ENCODE peak calls at places on chromosome 20, in eight cellular contexts. P, Y, S, J, U, O, M and X are unnamed samples.
A peak's percentile ranks its signal among the peaks of the same experiment; 100 is the strongest.

GRCh38 chr20:6651561-6651960 is 115.9 kb upstream of the BMP2 start:
- DNase-seq in J (no peak), U (no peak), Y (no peak), O (no peak), P (no peak), S (no peak), M (no peak), X (no peak)

GRCh38 chr20:38473353-38473795 is 731 bp downstream of the RALGAPB start:
- DNase-seq in Y (peak; percentile 32), O (no peak), J (peak; percentile 19), U (peak; percentile 16), M (no peak), P (no peak), S (no peak), X (peak; percentile 21)

GRCh38 chr20:37989601-37990001 is 43.7 kb downstream of the TTI1 start:
- DNase-seq in Y (peak; percentile 37), P (no peak), U (no peak), M (no peak), S (peak; percentile 38), O (no peak), J (peak; percentile 9), X (peak; percentile 76)

GRCh38 chr20:16556299-16556698 is 16.9 kb downstream of the KIF16B start:
- DNase-seq in M (no peak), Y (no peak), O (no peak), J (peak; percentile 76), S (no peak), U (no peak), P (no peak), X (no peak)

GRCh38 chr20:61257596-61257995 is 5.5 kb downstream of the CDH4 start:
- DNase-seq in M (no peak), J (no peak), O (no peak), P (no peak), U (no peak), S (no peak), Y (no peak), X (no peak)

GRCh38 chr20:2859330-2860121 is 13.8 kb upstream of the PTPRA start:
- DNase-seq in O (no peak), U (peak; percentile 31), S (no peak), J (no peak), Y (no peak), P (no peak), M (no peak), X (no peak)

GRCh38 chr20:15316556-15316955 is 979.1 kb upstream of the FLRT3 start:
- DNase-seq in P (no peak), O (no peak), U (no peak), M (no peak), S (no peak), Y (no peak), J (no peak), X (no peak)

GRCh38 chr20:44065401-44066340 is 121.3 kb downstream of the JPH2 start:
- DNase-seq in U (no peak), P (no peak), M (no peak), O (no peak), Y (peak; percentile 1), J (no peak), S (no peak), X (no peak)

GRCh38 chr20:58702859-58703648 is 10.5 kb downstream of the NPEPL1 start:
- DNase-seq in O (no peak), S (peak; percentile 5), P (no peak), Y (no peak), M (no peak), U (no peak), J (no peak), X (no peak)

GRCh38 chr20:37382539-37383120 is 36.7 kb downstream of the SRC start:
- DNase-seq in U (no peak), S (no peak), O (no peak), J (no peak), Y (no peak), M (no peak), P (no peak), X (no peak)

GRCh38 chr20:54429364-54429763 is 46.0 kb upstream of the DOK5 start:
- DNase-seq in P (no peak), O (no peak), J (no peak), S (no peak), U (no peak), Y (no peak), M (no peak), X (no peak)

GRCh38 chr20:18058661-18059467 is 1.1 kb upstream of the OVOL2 start:
- DNase-seq in O (no peak), J (peak; percentile 3), S (no peak), U (no peak), M (no peak), P (no peak), Y (peak; percentile 22), X (peak; percentile 58)

GRCh38 chr20:3396492-3396891 is 11.0 kb downstream of the DNAAF9 start:
- DNase-seq in Y (no peak), J (no peak), M (no peak), P (no peak), S (no peak), U (no peak), O (no peak), X (no peak)

GRCh38 chr20:23773579-23773978 is 22.8 kb upstream of the CST1 start:
- DNase-seq in O (no peak), P (no peak), J (no peak), Y (no peak), S (no peak), M (no peak), U (no peak), X (no peak)

DNA sequence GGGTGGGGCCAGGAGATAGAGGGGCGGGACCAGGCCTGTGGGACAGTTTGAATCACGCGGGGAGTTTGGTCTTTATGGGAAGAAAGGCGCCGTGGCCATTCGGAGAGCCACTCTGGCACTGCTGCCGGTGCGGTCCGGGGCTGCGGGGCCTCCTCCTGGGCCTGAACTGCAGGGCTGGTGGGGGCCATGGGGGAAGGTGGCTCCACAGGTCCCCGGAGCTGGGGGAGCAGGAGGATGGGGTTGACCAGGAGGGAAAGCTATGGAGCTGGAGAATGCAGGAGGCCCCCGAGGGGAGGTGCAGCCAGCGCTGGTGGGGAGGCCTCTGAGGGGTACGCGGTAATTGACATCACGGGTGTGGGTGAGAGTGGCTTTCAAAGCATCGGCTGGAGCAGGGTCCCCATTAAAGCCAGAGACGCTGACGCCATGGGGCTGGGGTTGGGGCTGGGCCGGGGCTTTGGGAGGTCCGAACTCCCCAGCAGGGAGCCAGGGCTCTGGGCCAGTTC is 1.8 kb upstream of the BHLHE23 start:
- DNase-seq in Y (no peak), J (no peak), M (no peak), U (no peak), S (no peak), P (no peak), O (no peak), X (no peak)
- H3K4me1 ChIP-seq in Y (peaks cover 6% of the 10 kb centered on the region), J (no peaks in the 10 kb centered on the region), M (peaks cover 23% of the 10 kb centered on the region), U (peaks cover 2% of the 10 kb centered on the region), S (peaks cover 44% of the 10 kb centered on the region), P (peaks cover 6% of the 10 kb centered on the region), O (peaks cover 7% of the 10 kb centered on the region), X (peaks cover 10% of the 10 kb centered on the region)

GRCh38 chr20:49694450-49695071 is 19.1 kb downstream of the B4GALT5 start:
- DNase-seq in M (no peak), P (no peak), O (no peak), J (no peak), Y (no peak), S (no peak), U (no peak), X (no peak)

GRCh38 chr20:49693435-49694171 is 20.1 kb downstream of the B4GALT5 start:
- DNase-seq in Y (no peak), O (no peak), P (no peak), S (no peak), U (no peak), M (no peak), J (peak; percentile 71), X (no peak)

GRCh38 chr20:49691818-49692568 is 21.7 kb downstream of the B4GALT5 start:
- DNase-seq in S (no peak), J (no peak), P (no peak), U (no peak), O (no peak), Y (no peak), M (no peak), X (no peak)

GRCh38 chr20:49690899-49691620 is 22.6 kb downstream of the B4GALT5 start:
- DNase-seq in M (no peak), J (peak; percentile 50), P (no peak), U (peak; percentile 68), Y (no peak), S (no peak), O (no peak), X (no peak)

GRCh38 chr20:49692941-49693340 is 20.7 kb downstream of the B4GALT5 start:
- DNase-seq in S (no peak), U (no peak), Y (no peak), M (no peak), J (no peak), P (no peak), O (no peak), X (no peak)
- H3K4me1 ChIP-seq in S (peaks cover 90% of the 10 kb centered on the region), U (peaks cover 22% of the 10 kb centered on the region), Y (no peaks in the 10 kb centered on the region), M (peaks cover 11% of the 10 kb centered on the region), J (peaks cover 40% of the 10 kb centered on the region), P (peaks cover 54% of the 10 kb centered on the region), O (peaks cover 20% of the 10 kb centered on the region), X (no peaks in the 10 kb centered on the region)

GRCh38 chr20:34705383-34706021 is 1.4 kb downstream of the TP53INP2 start:
- DNase-seq in U (no peak), P (no peak), Y (peak; percentile 24), J (peak; percentile 56), M (no peak), S (peak; percentile 41), O (no peak), X (peak; percentile 32)

GRCh38 chr20:34705008-34705382 is 851 bp downstream of the TP53INP2 start:
- DNase-seq in O (no peak), Y (no peak), S (no peak), P (no peak), M (no peak), U (no peak), J (no peak), X (no peak)

GRCh38 chr20:34703573-34704176 is 469 bp upstream of the TP53INP2 start:
- DNase-seq in M (no peak), U (peak; percentile 14), P (no peak), S (no peak), J (peak; percentile 29), Y (peak; percentile 41), O (no peak), X (peak; percentile 71)

GRCh38 chr20:34703061-34703572 is 1.0 kb upstream of the TP53INP2 start:
- DNase-seq in J (no peak), O (no peak), Y (no peak), M (no peak), P (no peak), S (no peak), U (no peak), X (no peak)

GRCh38 chr20:34704177-34705007 is at the start of gene TP53INP2:
- DNase-seq in S (peak; percentile 97), U (peak; percentile 85), M (peak; percentile 70), J (peak; percentile 48), O (peak; percentile 87), P (no peak), Y (peak; percentile 93), X (peak; percentile 92)
- H3K4me1 ChIP-seq in S (peaks cover 56% of the 10 kb centered on the region), U (peaks cover 19% of the 10 kb centered on the region), M (peaks cover 10% of the 10 kb centered on the region), J (no peaks in the 10 kb centered on the region), O (peaks cover 21% of the 10 kb centered on the region), P (peaks cover 8% of the 10 kb centered on the region), Y (no peaks in the 10 kb centered on the region), X (no peaks in the 10 kb centered on the region)

DNA sequence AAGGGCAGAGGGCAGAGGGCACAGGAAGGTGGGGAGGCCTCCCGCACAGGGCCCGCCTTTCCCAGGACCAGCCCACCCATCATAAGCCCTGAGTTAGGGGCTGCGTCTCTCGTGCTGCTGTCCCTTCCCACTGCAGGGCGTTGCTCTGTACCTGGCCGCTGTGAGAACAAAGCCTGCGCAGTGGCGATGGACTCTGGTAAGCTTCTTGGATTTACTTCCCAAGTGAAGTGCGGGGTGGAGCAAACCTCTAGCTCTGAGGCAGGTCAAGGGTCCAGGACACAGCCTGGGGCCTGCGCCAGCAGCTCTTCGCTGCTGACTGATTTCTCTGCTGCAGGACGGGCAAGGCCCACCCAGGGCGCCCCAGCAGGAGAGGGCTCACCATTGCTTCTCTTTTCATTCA is 23.9 kb downstream of the INSM1 start:
- DNase-seq in Y (no peak), M (no peak), U (no peak), O (no peak), S (no peak), J (no peak), P (no peak), X (no peak)
- H3K4me1 ChIP-seq in Y (no peaks in the 10 kb centered on the region), M (no peaks in the 10 kb centered on the region), U (no peaks in the 10 kb centered on the region), O (peaks cover 5% of the 10 kb centered on the region), S (no peaks in the 10 kb centered on the region), J (no peaks in the 10 kb centered on the region), P (no peaks in the 10 kb centered on the region), X (no peaks in the 10 kb centered on the region)